ENCODE peak calls at places on chromosome 11, in six cellular contexts. Z is K562, H is HFF-Myc, X is cardiac muscle cell, M is ovary, V is fibroblast of the aortic adventitia. Y is an unnamed sample.

GRCh38 chr11:107840120-107840479 is 18.5 kb downstream of the SLC35F2 start:
- DNase-seq in V (no peak), H (no peak), M (no peak), Z (no peak), X (no peak), Y (no peak)

GRCh38 chr11:35047179-35047578 is 91.8 kb upstream of the CD44 start:
- DNase-seq in Z (no peak), X (no peak), M (no peak), V (no peak), H (no peak), Y (no peak)

GRCh38 chr11:134556186-134556585 is 144.1 kb upstream of the B3GAT1 start:
- DNase-seq in H (no peak), M (no peak), X (no peak), V (no peak), Z (no peak), Y (no peak)

GRCh38 chr11:13110145-13110544 is 101.0 kb downstream of the RASSF10 start:
- DNase-seq in X (no peak), V (no peak), H (no peak), M (no peak), Z (no peak), Y (no peak)

GRCh38 chr11:79963886-79964660 is 523.2 kb upstream of the TENM4 start:
- DNase-seq in M (no peak), V (no peak), H (no peak), Z (no peak), X (no peak), Y (no peak)

GRCh38 chr11:8290122-8290810 is 26.6 kb upstream of the LMO1 start:
- DNase-seq in Z (no peak), H (no peak), X (no peak), V (no peak), M (no peak), Y (no peak)

GRCh38 chr11:5831196-5831829 is 10.4 kb downstream of the OR52E6 start:
- DNase-seq in M (no peak), X (no peak), V (no peak), Z (no peak), H (no peak), Y (no peak)

GRCh38 chr11:5476184-5476819 is 12.2 kb upstream of the OR52D1 start:
- DNase-seq in M (peak; percentile 30), X (peak; percentile 62), V (peak; percentile 71), H (peak; percentile 14), Z (peak; percentile 71), Y (peak; percentile 56)

GRCh38 chr11:61752117-61752924 is at the start of gene MYRF:
- DNase-seq in Z (peak; percentile 88), M (peak; percentile 62), X (peak; percentile 58), V (no peak), H (no peak), Y (no peak)
- TF ChIP-seq CTCF in Z (peak; percentile 96), M (peak; percentile 77), X (peak; percentile 47), V (peak; percentile 54), H (peak; percentile 38), Y (peak; percentile 42)

DNA sequence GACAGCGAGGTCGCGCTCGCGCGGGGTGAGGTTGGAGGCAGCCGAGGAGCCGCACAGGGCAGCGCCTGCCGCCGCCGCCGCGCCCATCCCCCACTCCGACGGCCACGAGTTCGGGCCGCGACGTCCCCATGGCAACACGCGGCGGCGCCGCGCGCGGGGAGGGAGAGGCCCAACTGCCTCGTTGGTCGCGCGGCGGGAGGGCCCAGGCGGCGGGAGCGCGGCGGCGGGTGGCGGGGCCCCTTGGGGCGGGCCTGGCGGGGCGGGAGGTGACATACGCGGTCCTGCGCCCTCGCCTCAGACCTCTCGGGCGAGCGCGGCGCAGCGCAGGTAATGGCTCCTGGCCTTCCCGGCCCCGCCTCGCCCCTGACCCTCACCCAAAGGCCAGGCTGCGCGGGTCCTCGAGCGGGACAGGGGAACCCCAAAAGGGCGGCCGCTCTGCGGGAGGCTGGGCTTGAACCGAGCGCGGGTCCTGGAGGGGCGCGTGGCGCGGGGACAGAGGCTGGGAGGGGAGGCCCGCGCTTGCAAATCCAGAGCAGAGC is at the start of gene DEUP1:
- DNase-seq in X (peak; percentile 22), M (peak; percentile 37), H (no peak), Z (peak; percentile 83), V (no peak), Y (peak; percentile 9)
- H3K4me3 ChIP-seq in X (peak within 1 kb of the TSS; percentile 31), M (peak within 1 kb of the TSS; percentile 33), H (no peak within 1 kb of the TSS), Z (peak within 1 kb of the TSS; percentile 51), V (no peak within 1 kb of the TSS), Y (peak within 1 kb of the TSS; percentile 34)

DNA sequence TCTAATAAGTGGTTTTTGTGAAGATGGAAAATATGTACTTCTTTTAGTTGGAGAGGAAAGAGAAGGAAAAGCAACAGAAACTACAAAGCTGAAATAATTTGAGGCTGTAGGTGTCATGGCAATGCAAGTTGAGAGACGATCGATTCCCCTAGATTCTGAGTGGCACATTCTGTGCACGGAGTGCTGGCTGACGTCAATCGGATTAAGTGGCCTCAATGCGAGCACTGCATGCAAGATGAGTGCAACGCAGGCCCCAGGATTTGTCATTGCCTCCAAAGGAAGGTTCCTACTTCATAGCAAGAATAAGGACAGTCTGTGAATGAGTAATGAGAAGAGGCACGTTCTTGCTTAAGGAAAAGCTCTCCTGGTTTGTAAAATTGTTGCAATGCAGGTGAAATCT is 892.4 kb downstream of the KCNA4 start:
- DNase-seq in Z (no peak), M (no peak), V (no peak), X (no peak), H (no peak), Y (no peak)
- TF ChIP-seq CTCF in Z (no peak), M (no peak), V (no peak), X (no peak), H (no peak), Y (no peak)

DNA sequence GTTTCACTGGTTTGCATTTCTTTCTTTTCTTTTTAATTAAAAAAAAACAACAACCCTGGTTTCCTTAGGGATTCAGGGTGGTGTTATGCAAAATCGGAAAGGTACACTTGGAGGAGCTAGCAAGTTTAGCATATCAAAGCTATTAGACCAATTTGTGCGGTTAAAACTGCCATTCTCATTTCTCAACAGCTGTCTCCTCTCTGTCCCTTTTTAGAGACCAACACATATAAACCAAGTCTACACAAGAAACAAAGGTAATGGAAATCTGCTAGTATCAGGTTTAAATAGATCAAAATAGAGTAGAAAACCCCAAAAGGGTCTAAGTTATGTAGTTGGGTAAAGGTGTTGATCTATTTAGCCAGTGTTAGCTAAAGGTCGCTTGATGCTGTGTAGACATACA is 1.7 kb upstream of the SESN3 start:
- DNase-seq in H (no peak), Z (no peak), V (no peak), X (no peak), M (no peak), Y (no peak)
- H3K4me3 ChIP-seq in H (no peak overlapping the region), Z (no peak overlapping the region), V (peak overlapping the region; percentile 29), X (peak overlapping the region; percentile 16), M (peak overlapping the region; percentile 40), Y (peak overlapping the region; percentile 45)

DNA sequence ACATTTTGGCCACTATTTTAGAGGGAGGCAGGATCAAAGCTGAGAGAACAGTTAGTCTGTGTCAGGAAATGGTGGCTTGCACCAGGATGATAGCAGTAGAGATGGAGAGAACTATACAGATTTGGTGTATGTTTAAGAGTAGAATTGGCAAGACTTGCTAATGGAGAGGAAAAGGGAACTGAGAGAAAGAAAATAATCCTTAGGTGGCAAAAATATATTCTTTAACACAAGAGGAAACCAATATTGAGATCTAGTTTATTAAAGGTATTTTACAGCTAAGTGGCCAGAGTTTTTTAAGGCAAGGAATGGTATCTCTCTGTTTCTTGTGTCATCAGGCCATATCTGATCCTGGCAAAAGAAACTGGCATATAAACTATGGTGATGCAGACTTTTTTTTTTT is 278.8 kb downstream of the TMEM135 start:
- DNase-seq in M (no peak), Z (no peak), X (no peak), H (no peak), V (no peak), Y (no peak)
- TF ChIP-seq CTCF in M (no peak), Z (no peak), X (no peak), H (no peak), V (no peak), Y (no peak)

GRCh38 chr11:126063510-126063858 is 818 bp upstream of the CDON start:
- DNase-seq in M (no peak), X (no peak), Z (no peak), H (no peak), V (no peak), Y (no peak)
- H3K4me3 ChIP-seq in M (peak overlapping the region; percentile 93), X (peak overlapping the region; percentile 98), Z (no peak overlapping the region), H (peak overlapping the region; percentile 9), V (peak overlapping the region; percentile 44), Y (peak overlapping the region; percentile 59)

GRCh38 chr11:103862049-103862826 is 174.2 kb upstream of the DDI1 start:
- DNase-seq in V (no peak), Z (no peak), H (no peak), X (no peak), M (no peak), Y (no peak)

GRCh38 chr11:103867481-103867880 is 169.0 kb upstream of the DDI1 start:
- DNase-seq in V (no peak), X (no peak), M (no peak), Z (no peak), H (no peak), Y (no peak)

GRCh38 chr11:103863497-103863896 is 172.9 kb upstream of the DDI1 start:
- DNase-seq in X (peak; percentile 51), V (peak; percentile 69), M (no peak), H (no peak), Z (no peak), Y (peak; percentile 43)

GRCh38 chr11:103862827-103863213 is 173.6 kb upstream of the DDI1 start:
- DNase-seq in X (no peak), M (no peak), V (no peak), H (no peak), Z (no peak), Y (no peak)
- TF ChIP-seq CTCF in X (no peak), M (no peak), V (no peak), H (no peak), Z (no peak), Y (no peak)

GRCh38 chr11:19615503-19615902 is 97.1 kb upstream of the NAV2 start:
- DNase-seq in M (no peak), Z (no peak), H (no peak), V (no peak), X (no peak), Y (no peak)
- H3K4me3 ChIP-seq in M (no peak overlapping the region), Z (no peak overlapping the region), H (no peak overlapping the region), V (no peak overlapping the region), X (no peak overlapping the region), Y (no peak overlapping the region)

GRCh38 chr11:131690776-131691557 is 320.6 kb downstream of the NTM start:
- DNase-seq in Z (no peak), V (no peak), M (no peak), H (no peak), X (no peak), Y (no peak)

GRCh38 chr11:131692961-131693360 is 322.5 kb downstream of the NTM start:
- DNase-seq in H (no peak), Z (no peak), V (no peak), X (no peak), M (no peak), Y (no peak)

GRCh38 chr11:131690362-131690761 is 319.9 kb downstream of the NTM start:
- DNase-seq in M (no peak), Z (no peak), H (no peak), X (no peak), V (no peak), Y (no peak)

GRCh38 chr11:131692151-131692550 is 321.7 kb downstream of the NTM start:
- DNase-seq in V (no peak), Z (no peak), M (no peak), X (no peak), H (no peak), Y (no peak)

GRCh38 chr11:131691558-131692041 is 321.2 kb downstream of the NTM start:
- DNase-seq in V (peak; percentile 22), H (no peak), Z (peak; percentile 82), M (no peak), X (peak; percentile 52), Y (no peak)
- TF ChIP-seq CTCF in V (peak; percentile 61), H (peak; percentile 67), Z (peak; percentile 78), M (no peak), X (peak; percentile 72), Y (peak; percentile 70)

GRCh38 chr11:131609317-131609716 is 238.9 kb downstream of the NTM start:
- DNase-seq in V (peak; percentile 28), X (peak; percentile 57), M (no peak), Z (no peak), H (no peak), Y (peak; percentile 98)
- H3K4me3 ChIP-seq in V (no peak overlapping the region), X (no peak overlapping the region), M (no peak overlapping the region), Z (no peak overlapping the region), H (no peak overlapping the region), Y (no peak overlapping the region)

Y was measured in astrocyte of the spinal cord.